ENCODE peak calls at places on chromosome 14, in four cellular contexts. A is A673, H is mesenchymal stem cell, T is prostate gland. Y is an unnamed sample.

GRCh38 chr14:21107360-21107781 is 6.5 kb downstream of the TMEM253 start:
- DNase-seq in A (no peak), H (peak), T (no peak), Y (no peak)

GRCh38 chr14:103542545-103543088 is 13.6 kb downstream of the TRMT61A start:
- DNase-seq in A (no peak), H (no peak), T (no peak), Y (peak)

GRCh38 chr14:98633380-98633779 is 638.6 kb downstream of the BCL11B start:
- DNase-seq in A (peak), H (no peak), T (peak), Y (peak)

GRCh38 chr14:95935228-95935822 is 58.7 kb downstream of the TUNAR start:
- DNase-seq in A (peak), H (peak), T (no peak), Y (peak)

GRCh38 chr14:65377576-65377975 is 35.0 kb upstream of the FUT8 start:
- DNase-seq in A (peak), H (peak), T (no peak), Y (no peak)

GRCh38 chr14:106294324-106294723 is 767.9 kb downstream of the TMEM121 start:
- DNase-seq in A (no peak), H (no peak), T (no peak), Y (no peak)

GRCh38 chr14:88040141-88040540 is 35.2 kb downstream of the GPR65 start:
- DNase-seq in A (no peak), H (no peak), T (no peak), Y (no peak)

GRCh38 chr14:60249321-60250251 is 565 bp downstream of the PPM1A start:
- DNase-seq in A (peak), H (peak), T (peak), Y (peak)

GRCh38 chr14:103343905-103344797 is 10.1 kb downstream of the EIF5 start:
- DNase-seq in A (no peak), H (no peak), T (no peak), Y (no peak)

GRCh38 chr14:95162641-95163040 is 5.3 kb upstream of the DICER1 start:
- DNase-seq in A (no peak), H (no peak), T (no peak), Y (no peak)

GRCh38 chr14:94867931-94868597 is 98.2 kb upstream of the GSC start:
- DNase-seq in A (peak), H (no peak), T (no peak), Y (peak)

GRCh38 chr14:75059642-75060041 is 4.2 kb downstream of the ACYP1 start:
- DNase-seq in A (no peak), H (peak), T (no peak), Y (no peak)

GRCh38 chr14:103728721-103729120 is 13.1 kb downstream of the ZFYVE21 start:
- DNase-seq in A (no peak), H (no peak), T (peak), Y (no peak)

GRCh38 chr14:34081576-34082136 is 130.8 kb upstream of the EGLN3 start:
- DNase-seq in A (peak), H (peak), T (no peak), Y (no peak)

GRCh38 chr14:66650491-66650911 is 142.6 kb downstream of the GPHN start:
- DNase-seq in A (no peak), H (no peak), T (no peak), Y (no peak)

GRCh38 chr14:71361335-71361734 is 454.1 kb downstream of the PCNX1 start:
- DNase-seq in A (no peak), H (peak), T (no peak), Y (no peak)

GRCh38 chr14:79051009-79051710 is 881.0 kb downstream of the NRXN3 start:
- DNase-seq in A (no peak), H (no peak), T (peak), Y (no peak)

GRCh38 chr14:36857136-36857535 is 195.5 kb downstream of the PAX9 start:
- DNase-seq in A (no peak), H (no peak), T (no peak), Y (no peak)

GRCh38 chr14:27367345-27367744 is 769.5 kb upstream of the NOVA1 start:
- DNase-seq in A (no peak), H (no peak), T (no peak), Y (no peak)

GRCh38 chr14:100328495-100329163 is 5.5 kb downstream of the SLC25A47 start:
- DNase-seq in A (no peak), H (no peak), T (no peak), Y (no peak)

GRCh38 chr14:74695406-74695805 is 17.5 kb downstream of the AREL1 start:
- DNase-seq in A (no peak), H (no peak), T (no peak), Y (no peak)

DNA sequence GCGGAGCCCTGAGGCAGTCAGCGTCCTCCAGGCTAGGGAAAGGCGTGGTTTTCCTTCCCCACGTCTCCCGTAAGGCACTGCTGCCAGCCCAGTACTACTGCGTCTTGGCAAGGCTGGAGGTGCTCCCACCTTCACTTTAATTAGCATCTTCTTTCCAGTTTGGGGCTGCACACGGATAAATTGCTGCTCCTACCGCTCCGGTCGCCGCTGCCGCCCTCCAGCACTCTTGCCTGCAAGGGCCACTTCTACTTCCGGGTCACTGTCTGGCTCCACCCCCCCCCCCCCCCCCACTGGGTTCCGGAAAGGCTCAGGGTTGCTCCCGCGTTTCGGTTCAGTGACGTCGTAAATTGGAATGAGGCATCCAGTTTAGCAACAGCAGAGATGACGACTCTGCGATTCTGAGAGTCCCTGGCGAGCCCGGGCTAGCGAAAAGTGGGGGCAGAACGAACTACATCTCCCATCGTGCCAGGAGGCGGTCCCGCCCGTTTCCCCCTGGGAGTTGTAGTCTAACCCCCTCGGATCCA is at the start of gene NEDD8:
- DNase-seq in A (peak), H (peak), T (peak), Y (peak)
- H3K4me3 ChIP-seq in A (peak), H (peak), T (peak), Y (peak)

DNA sequence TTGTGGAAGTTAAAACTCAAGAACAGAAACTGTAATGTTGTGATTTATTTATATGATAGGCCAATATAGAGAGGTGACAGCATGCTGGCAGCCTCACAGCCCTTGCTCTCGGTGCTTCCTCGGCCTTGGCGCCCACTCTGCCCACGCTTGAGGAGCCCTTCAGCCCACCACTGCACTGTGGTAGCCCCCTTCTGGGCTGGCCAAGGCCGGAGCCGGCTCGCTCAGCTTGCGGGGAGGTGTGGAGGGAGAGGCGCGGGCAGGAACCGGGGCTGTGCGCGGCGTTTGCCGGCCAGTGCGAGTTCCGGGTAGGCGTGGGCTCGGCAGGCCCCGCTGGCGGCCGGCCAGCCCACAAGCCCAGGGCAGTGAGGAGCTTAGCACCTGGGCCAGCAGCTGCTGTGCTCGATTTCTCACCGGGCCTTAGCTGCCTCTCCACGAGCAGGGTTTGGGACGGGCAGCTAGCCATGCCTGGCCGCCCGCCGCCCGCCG is 65.8 kb upstream of the SLC8A3 start:
- DNase-seq in A (peak), H (peak), T (peak), Y (peak)
- H3K4me3 ChIP-seq in A (peak), H (peak), T (peak), Y (peak)

DNA sequence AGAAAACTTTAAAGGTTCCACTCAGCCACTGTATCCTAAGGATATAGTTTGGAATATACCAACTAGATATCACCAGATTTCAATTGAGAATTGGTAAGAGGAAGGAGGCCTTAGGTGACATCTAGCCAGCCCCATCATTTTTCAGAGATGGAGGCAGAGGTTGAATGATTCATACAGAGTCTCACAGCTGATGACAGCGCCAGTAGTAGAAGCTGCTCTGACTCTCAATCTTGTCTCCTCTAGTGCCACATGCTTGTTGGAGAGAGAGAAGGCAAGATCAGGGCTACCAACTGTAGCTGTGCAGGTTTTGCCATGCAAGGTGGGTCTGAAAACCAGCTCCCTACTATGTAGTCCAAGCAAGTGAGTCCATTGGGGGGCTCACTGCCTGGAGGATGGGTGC is 6.1 kb downstream of the FRMD6 start:
- DNase-seq in A (no peak), H (peak), T (no peak), Y (no peak)
- H3K4me3 ChIP-seq in A (no peak), H (peak), T (no peak), Y (no peak)

DNA sequence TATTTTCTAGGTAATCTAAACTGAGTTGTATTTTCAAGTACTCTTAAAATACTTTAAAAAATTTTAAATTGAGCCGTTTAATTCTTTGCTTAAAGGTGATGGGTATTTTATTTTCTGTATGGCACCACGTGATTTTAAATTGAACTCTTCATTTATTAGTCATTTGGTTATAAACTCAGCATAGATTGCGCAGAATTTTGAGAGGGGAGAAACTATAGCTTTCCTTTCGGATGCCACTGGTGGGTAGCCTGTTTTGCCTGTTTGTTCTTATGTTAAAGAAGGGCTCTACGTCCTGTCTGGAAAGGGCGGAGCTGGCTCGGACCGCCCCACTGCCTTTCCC is 411 bp upstream of the STYX start:
- DNase-seq in A (no peak), H (no peak), T (no peak), Y (no peak)
- H3K4me3 ChIP-seq in A (peak), H (peak), T (peak), Y (no peak)

DNA sequence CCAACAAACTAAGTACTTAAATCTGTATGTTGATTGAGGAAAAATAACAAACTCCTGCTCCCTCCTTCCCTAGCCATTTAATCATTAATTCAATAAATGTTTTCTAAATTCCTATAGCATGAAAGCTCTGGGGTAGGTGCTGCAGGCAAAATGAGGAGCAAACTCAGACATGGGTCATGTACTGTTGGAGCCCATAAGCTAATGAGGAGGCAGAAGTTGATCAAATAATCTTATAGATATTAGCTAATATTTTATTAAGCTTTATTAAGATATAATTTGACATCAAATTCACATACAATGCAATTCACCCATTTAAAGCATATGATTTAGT is 70.6 kb downstream of the SYNE2 start:
- DNase-seq in A (no peak), H (no peak), T (no peak), Y (no peak)
- H3K4me3 ChIP-seq in A (no peak), H (no peak), T (no peak), Y (no peak)

DNA sequence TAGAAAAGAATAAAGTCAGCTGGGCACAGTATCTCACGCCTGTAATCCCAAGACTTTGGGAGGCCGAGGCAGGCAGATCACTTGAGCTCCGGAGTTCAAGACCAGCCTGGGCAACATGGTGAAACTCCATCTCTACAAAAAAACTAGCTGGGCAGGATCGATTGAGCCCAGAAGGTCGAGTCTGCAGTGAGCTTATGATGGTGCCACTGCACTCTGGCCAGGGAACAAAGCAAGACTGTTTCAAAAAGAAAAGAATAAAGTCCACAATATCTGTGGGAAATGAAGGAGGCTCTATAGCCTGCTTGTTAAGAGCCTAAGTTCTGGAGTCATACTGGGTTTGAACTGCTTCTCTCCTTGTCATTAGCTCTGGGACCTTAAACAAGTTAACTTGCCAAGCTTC is 7.9 kb downstream of the MAPK1IP1L start:
- DNase-seq in A (no peak), H (no peak), T (no peak), Y (no peak)
- H3K4me3 ChIP-seq in A (no peak), H (no peak), T (no peak), Y (no peak)

GRCh38 chr14:69572634-69573135 is 2.0 kb downstream of the CCDC177 start:
- DNase-seq in A (peak), H (no peak), T (no peak), Y (no peak)

GRCh38 chr14:69573841-69574265 is 818 bp downstream of the CCDC177 start:
- DNase-seq in A (peak), H (no peak), T (no peak), Y (peak)

GRCh38 chr14:69573205-69573840 is 1.3 kb downstream of the CCDC177 start:
- DNase-seq in A (peak), H (no peak), T (no peak), Y (no peak)

GRCh38 chr14:69574266-69574953 is at the start of gene CCDC177:
- DNase-seq in A (peak), H (peak), T (peak), Y (peak)

DNA sequence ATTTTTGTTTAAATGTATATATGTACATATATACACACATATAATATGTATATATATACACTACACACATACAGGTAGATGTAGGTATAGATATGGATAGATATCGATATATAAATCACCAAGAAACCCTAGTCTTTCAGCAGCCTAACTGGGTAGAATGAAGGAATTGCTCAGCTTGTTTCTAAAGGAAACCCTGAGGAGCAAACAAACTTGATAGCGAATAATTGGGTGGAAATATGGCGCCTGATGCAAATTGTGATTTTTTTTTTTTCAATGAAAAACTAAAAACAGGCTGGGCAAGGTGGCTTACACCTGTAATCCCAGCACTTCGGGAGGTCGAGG is 254 bp upstream of the CCDC177 start:
- DNase-seq in A (no peak), H (no peak), T (no peak), Y (no peak)
- H3K4me3 ChIP-seq in A (peak), H (no peak), T (no peak), Y (no peak)

DNA sequence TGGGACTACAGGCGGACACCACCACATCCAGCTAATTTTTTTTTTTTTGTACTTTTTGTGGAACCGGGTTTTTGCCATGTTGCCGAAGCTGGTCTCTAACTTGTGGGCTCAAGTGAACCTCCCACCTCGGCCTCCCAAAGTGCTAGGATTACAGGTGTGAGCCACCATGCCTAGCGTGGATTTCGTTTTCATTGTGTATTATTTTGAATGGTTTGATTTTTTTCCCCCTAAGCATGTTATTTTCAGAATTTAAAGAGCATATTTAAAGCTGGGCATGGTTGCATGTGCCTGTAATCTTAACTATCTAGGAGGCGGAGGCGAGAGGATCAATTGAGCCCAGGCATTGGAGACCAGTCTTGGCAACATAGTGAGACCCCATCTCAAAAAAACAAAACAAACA is 13.1 kb downstream of the TMEM63C start:
- DNase-seq in A (no peak), H (no peak), T (no peak), Y (no peak)
- H3K4me3 ChIP-seq in A (no peak), H (no peak), T (no peak), Y (no peak)

GRCh38 chr14:93458234-93458633 is 27.5 kb downstream of the UNC79 start:
- DNase-seq in A (no peak), H (no peak), T (no peak), Y (no peak)
- H3K4me3 ChIP-seq in A (no peak), H (no peak), T (no peak), Y (no peak)

DNA sequence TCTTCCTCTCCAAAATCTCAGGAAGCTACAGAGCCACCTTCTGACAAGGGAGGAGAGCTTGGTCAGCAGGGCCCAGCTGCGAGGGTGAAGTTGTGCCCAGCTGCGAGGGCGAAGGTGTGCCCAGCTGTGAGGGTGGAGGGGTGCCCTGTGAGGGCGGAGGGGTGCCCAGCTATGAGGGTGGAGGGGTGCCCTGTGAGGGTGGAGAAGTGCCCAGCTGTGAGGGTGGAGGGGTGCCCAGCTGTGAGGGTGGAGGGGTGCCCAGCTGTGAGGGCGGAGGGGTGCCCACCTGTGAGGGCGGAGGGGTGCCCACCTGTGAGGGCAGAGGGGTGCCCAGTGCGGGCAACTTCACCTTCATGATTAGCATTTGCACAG is 20.4 kb upstream of the TTC7B start:
- DNase-seq in A (no peak), H (no peak), T (no peak), Y (no peak)
- H3K4me3 ChIP-seq in A (no peak), H (no peak), T (no peak), Y (no peak)

Y was measured in HAP-1.